ENCODE peak calls at places on chromosomes 12 and 14, in ten cellular contexts. Z is COR-L47; Y is SK-MEL-5; L is activated CD4-positive, alpha-beta T cell treated with anti-CD3 and anti-CD28 coated beads for 1 hour; M is retinal pigment epithelial cell; C is NCI-H345; E is fibroblast of pulmonary artery; I is fibroblast of mammary gland; J is SW 1271; V is AG09309. U is an unnamed sample.

GRCh38 chr14:94100847-94101246 is 9.7 kb upstream of the IFI27 start:
- DNase-seq in I (peak; percentile 93), J (no peak), E (peak; percentile 59), Z (no peak), V (no peak), C (no peak), Y (no peak), M (no peak), L (no peak), U (no peak)

GRCh38 chr12:6052940-6053329 is 71.5 kb downstream of the VWF start:
- DNase-seq in J (no peak), I (peak; percentile 17), M (no peak), Z (no peak), V (no peak), C (no peak), L (no peak), E (no peak), Y (no peak), U (no peak)

GRCh38 chr12:51390457-51391046 is 654 bp downstream of the GALNT6 start:
- DNase-seq in C (no peak), M (no peak), J (no peak), L (no peak), V (no peak), I (no peak), Y (peak; percentile 19), Z (no peak), E (no peak), U (no peak)

GRCh38 chr14:52298795-52299194 is 15.3 kb upstream of the PTGER2 start:
- DNase-seq in Z (no peak), E (no peak), I (no peak), Y (no peak), L (no peak), M (no peak), J (no peak), V (no peak), C (no peak), U (no peak)

GRCh38 chr14:101844219-101844618 is 82.7 kb downstream of the PPP2R5C start:
- DNase-seq in E (no peak), Y (no peak), V (no peak), J (no peak), Z (no peak), L (no peak), M (no peak), C (no peak), I (no peak), U (no peak)

GRCh38 chr12:107400686-107401447 is 284.7 kb upstream of the PWP1 start:
- DNase-seq in V (peak; percentile 47), I (peak; percentile 43), M (no peak), J (no peak), C (no peak), E (peak; percentile 79), Y (no peak), L (no peak), Z (peak; percentile 52), U (no peak)

GRCh38 chr12:3164454-3165310 is 87.5 kb downstream of the TSPAN9 start:
- DNase-seq in J (no peak), V (no peak), I (no peak), M (no peak), C (no peak), Z (no peak), L (no peak), E (peak; percentile 13), Y (no peak), U (no peak)

GRCh38 chr12:10941916-10942607 is 3.0 kb upstream of the TAS2R14 start:
- DNase-seq in L (no peak), Z (no peak), M (peak; percentile 14), E (no peak), I (no peak), V (no peak), Y (no peak), C (no peak), J (no peak), U (no peak)

GRCh38 chr12:131441638-131442336 is 269.1 kb upstream of the SFSWAP start:
- DNase-seq in M (no peak), Y (no peak), E (no peak), V (no peak), L (no peak), I (no peak), C (no peak), J (no peak), Z (no peak), U (no peak)

GRCh38 chr14:105201928-105202513 is 20.9 kb upstream of the NUDT14 start:
- DNase-seq in E (no peak), I (no peak), V (no peak), L (no peak), Y (no peak), C (no peak), J (no peak), M (no peak), Z (no peak), U (no peak)

U was measured in NCI-H1092.